ENCODE peak calls at places on chromosomes 4 and X, in nine cellular contexts. P is mucosa of descending colon, R is thyroid gland, W is BE2C, Z is pancreas, K is heart right ventricle, V is body of pancreas, X is mesendoderm, M is spleen. Y is an unnamed sample.

GRCh38 chr4:3682236-3683076 is 83.7 kb upstream of the ADRA2C start:
- DNase-seq in P (peak; percentile 38), X (no peak), K (no peak), M (peak; percentile 53), R (no peak), W (peak; percentile 2), Z (no peak), V (no peak), Y (no peak)

GRCh38 chr4:173448919-173449641 is 50.2 kb upstream of the SCRG1 start:
- DNase-seq in P (no peak), W (peak; percentile 62), M (no peak), Z (no peak), X (peak; percentile 91), K (no peak), V (no peak), R (no peak), Y (peak; percentile 24)

GRCh38 chr4:53501561-53501960 is 89.7 kb downstream of the LNX1 start:
- DNase-seq in Z (no peak), K (no peak), W (no peak), X (no peak), P (no peak), R (no peak), V (no peak), M (no peak), Y (no peak)

GRCh38 chr4:142353149-142353738 is 492.9 kb downstream of the INPP4B start:
- DNase-seq in K (no peak), X (peak; percentile 70), V (peak; percentile 41), M (no peak), P (no peak), R (no peak), Z (no peak), W (peak; percentile 12), Y (no peak)

GRCh38 chr4:53113433-53114215 is 251.5 kb downstream of the RASL11B start:
- DNase-seq in W (no peak), P (no peak), V (no peak), Z (no peak), M (no peak), X (no peak), R (no peak), K (no peak), Y (no peak)

GRCh38 chr4:53702334-53703266 is 111.3 kb upstream of the LNX1 start:
- DNase-seq in P (peak; percentile 84), V (peak; percentile 71), K (peak; percentile 87), R (peak; percentile 92), W (peak; percentile 92), X (no peak), M (peak; percentile 88), Z (peak; percentile 31), Y (peak; percentile 89)

GRCh38 chr4:173168396-173169177 is at the start of gene GALNT7:
- DNase-seq in Z (peak; percentile 79), W (peak; percentile 80), P (peak; percentile 89), X (peak; percentile 95), K (peak; percentile 66), V (peak; percentile 87), R (peak; percentile 81), M (peak; percentile 94), Y (peak; percentile 56)

GRCh38 chr4:169398294-169398693 is 127.5 kb upstream of the SH3RF1 start:
- DNase-seq in R (no peak), P (no peak), W (no peak), X (no peak), Z (no peak), M (no peak), K (no peak), V (no peak), Y (no peak)

GRCh38 chr4:5618051-5619010 is 90.0 kb downstream of the EVC2 start:
- DNase-seq in P (no peak), R (no peak), W (no peak), K (no peak), M (no peak), Z (no peak), V (no peak), X (no peak), Y (no peak)

GRCh38 chr4:180827193-180827592 is 1416.0 kb upstream of the TENM3 start:
- DNase-seq in X (peak; percentile 70), V (no peak), W (no peak), P (no peak), M (no peak), K (no peak), R (no peak), Z (no peak), Y (no peak)

GRCh38 chrX:129577473-129577872 is 37.4 kb downstream of the OCRL start:
- DNase-seq in Z (no peak), X (peak; percentile 23), R (no peak), M (no peak), P (no peak), V (peak; percentile 4), W (peak; percentile 15), K (no peak), Y (no peak)

GRCh38 chr4:150136036-150136435 is 57.8 kb downstream of the DCLK2 start:
- DNase-seq in M (no peak), X (no peak), W (no peak), K (no peak), V (no peak), Z (no peak), R (no peak), P (no peak), Y (no peak)

GRCh38 chr4:150451883-150452282 is 130.1 kb upstream of the MAB21L2 start:
- DNase-seq in P (no peak), K (no peak), R (no peak), M (no peak), V (no peak), Z (no peak), X (no peak), W (no peak), Y (no peak)

GRCh38 chr4:110198472-110199419 is at the start of gene ELOVL6:
- DNase-seq in K (peak; percentile 47), V (peak; percentile 51), W (peak; percentile 81), Z (peak; percentile 43), R (peak; percentile 38), M (peak; percentile 80), P (peak; percentile 78), X (peak; percentile 98), Y (peak; percentile 54)

GRCh38 chr4:18914182-18914581 is 892.6 kb upstream of the LCORL start:
- DNase-seq in M (no peak), R (no peak), X (no peak), K (no peak), Z (no peak), V (no peak), P (no peak), W (no peak), Y (no peak)

GRCh38 chr4:143186634-143187033 is 1.9 kb downstream of the USP38 start:
- DNase-seq in Z (no peak), K (no peak), W (no peak), P (no peak), V (no peak), M (no peak), X (no peak), R (no peak), Y (no peak)

GRCh38 chrX:47201545-47201944 is 7.9 kb downstream of the UBA1 start:
- DNase-seq in Z (no peak), P (no peak), W (no peak), M (no peak), K (no peak), X (no peak), V (no peak), R (no peak), Y (no peak)
- H3K36me3 ChIP-seq in Z (peaks cover 46% of the 10 kb centered on the region), P (no peaks in the 10 kb centered on the region), W (peaks cover 76% of the 10 kb centered on the region), M (peaks cover 84% of the 10 kb centered on the region), K (peaks cover 87% of the 10 kb centered on the region), X (peaks cover 25% of the 10 kb centered on the region), V (no peaks in the 10 kb centered on the region), R (peaks cover 64% of the 10 kb centered on the region), Y (peaks cover 73% of the 10 kb centered on the region)

DNA sequence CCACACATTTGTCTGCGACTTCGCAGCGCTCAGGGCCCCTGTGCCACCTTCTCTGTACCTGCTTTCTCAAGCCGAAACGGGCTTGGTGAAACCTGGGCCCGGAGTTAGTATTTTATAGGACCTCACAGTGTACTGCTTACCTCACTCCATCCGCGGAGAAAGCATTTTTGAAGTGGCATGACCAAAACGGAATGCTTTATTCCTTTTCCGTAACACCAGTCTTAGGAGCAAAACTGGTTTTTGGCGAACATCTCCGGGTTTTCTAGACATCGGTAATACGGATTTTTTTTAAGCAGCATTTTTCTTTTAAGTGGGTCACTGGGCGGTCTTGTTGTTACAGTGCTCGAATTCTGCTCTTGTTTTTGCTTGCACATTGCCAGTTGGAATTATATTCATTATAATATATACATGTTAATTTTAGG is 3.6 kb downstream of the ZIC3 start:
- DNase-seq in K (no peak), M (no peak), W (no peak), Z (no peak), V (no peak), X (no peak), P (no peak), R (no peak), Y (no peak)
- H3K36me3 ChIP-seq in K (no peaks in the 10 kb centered on the region), M (no peaks in the 10 kb centered on the region), W (no peaks in the 10 kb centered on the region), Z (no peaks in the 10 kb centered on the region), V (no peaks in the 10 kb centered on the region), X (no peaks in the 10 kb centered on the region), P (no peaks in the 10 kb centered on the region), R (no peaks in the 10 kb centered on the region), Y (no peaks in the 10 kb centered on the region)

GRCh38 chrX:130728208-130728607 is 174.8 kb downstream of the ENOX2 start:
- DNase-seq in Z (no peak), R (no peak), M (no peak), K (no peak), P (no peak), X (no peak), V (no peak), W (no peak), Y (no peak)
- H3K36me3 ChIP-seq in Z (no peaks in the 10 kb centered on the region), R (no peaks in the 10 kb centered on the region), M (no peaks in the 10 kb centered on the region), K (no peaks in the 10 kb centered on the region), P (no peaks in the 10 kb centered on the region), X (no peaks in the 10 kb centered on the region), V (no peaks in the 10 kb centered on the region), W (no peaks in the 10 kb centered on the region), Y (no peaks in the 10 kb centered on the region)

DNA sequence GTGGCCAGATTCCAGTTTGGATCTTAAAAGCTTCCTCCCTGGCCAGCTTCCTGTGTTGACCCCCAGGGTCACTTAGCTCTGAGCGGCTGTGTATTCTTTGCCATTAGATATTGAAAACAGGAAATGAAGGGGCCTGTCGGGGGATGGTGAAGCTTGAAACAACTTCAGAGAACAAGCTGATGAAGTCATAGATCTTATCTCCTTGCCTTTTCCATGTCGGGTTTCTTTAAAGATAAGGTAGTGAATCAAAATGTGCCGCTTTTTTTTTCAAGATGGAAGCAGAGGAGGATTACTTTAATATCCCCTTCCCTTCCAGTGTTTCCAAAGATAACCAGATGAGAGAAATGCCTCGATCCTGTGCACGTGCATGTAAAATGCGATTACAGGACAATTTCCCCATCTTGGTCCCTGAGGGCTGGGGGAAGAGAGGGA is 508.5 kb downstream of the MID1IP1 start:
- DNase-seq in K (no peak), V (no peak), R (peak; percentile 2), M (no peak), X (peak; percentile 86), Z (no peak), P (no peak), W (peak; percentile 19), Y (peak; percentile 18)
- H3K36me3 ChIP-seq in K (no peaks in the 10 kb centered on the region), V (no peaks in the 10 kb centered on the region), R (no peaks in the 10 kb centered on the region), M (no peaks in the 10 kb centered on the region), X (no peaks in the 10 kb centered on the region), Z (no peaks in the 10 kb centered on the region), P (no peaks in the 10 kb centered on the region), W (no peaks in the 10 kb centered on the region), Y (no peaks in the 10 kb centered on the region)